ENCODE peak calls at places on chromosomes 4 and X, in seven cellular contexts. One of them, this sample, is unnamed.

GRCh38 chr4:140047017-140047640 is 106.9 kb downstream of the MAML3 start:
- DNase-seq in SK-N-SH: no peak
- DNase-seq in body of pancreas: no peak
- DNase-seq in prostate gland: peak; percentile 81
- DNase-seq in psoas muscle: peak; percentile 89
- DNase-seq in ovary: no peak
- DNase-seq in PC-9: peak; percentile 65
- DNase-seq in this sample: no peak

GRCh38 chr4:188110036-188110435 is 633 bp upstream of the TRIML2 start:
- DNase-seq in SK-N-SH: no peak
- DNase-seq in psoas muscle: no peak
- DNase-seq in prostate gland: no peak
- DNase-seq in ovary: no peak
- DNase-seq in PC-9: no peak
- DNase-seq in body of pancreas: no peak
- DNase-seq in this sample: no peak

GRCh38 chrX:109926743-109927662 is 75.9 kb upstream of the TMEM164 start:
- DNase-seq in body of pancreas: no peak
- DNase-seq in SK-N-SH: no peak
- DNase-seq in ovary: no peak
- DNase-seq in PC-9: no peak
- DNase-seq in psoas muscle: no peak
- DNase-seq in prostate gland: no peak
- DNase-seq in this sample: no peak

GRCh38 chr4:99945718-99946345 is 586 bp downstream of the DNAJB14 start:
- DNase-seq in body of pancreas: no peak
- DNase-seq in SK-N-SH: peak; percentile 68
- DNase-seq in PC-9: peak; percentile 25
- DNase-seq in ovary: no peak
- DNase-seq in psoas muscle: no peak
- DNase-seq in prostate gland: no peak
- DNase-seq in this sample: peak; percentile 25

GRCh38 chrX:119399772-119400101 is 601 bp downstream of the SLC25A43 start:
- DNase-seq in psoas muscle: peak; percentile 60
- DNase-seq in PC-9: no peak
- DNase-seq in prostate gland: no peak
- DNase-seq in body of pancreas: no peak
- DNase-seq in SK-N-SH: no peak
- DNase-seq in ovary: no peak
- DNase-seq in this sample: no peak

GRCh38 chr4:113828712-113829111 is 67.2 kb upstream of the CAMK2D start:
- DNase-seq in SK-N-SH: no peak
- DNase-seq in prostate gland: no peak
- DNase-seq in ovary: no peak
- DNase-seq in body of pancreas: no peak
- DNase-seq in psoas muscle: no peak
- DNase-seq in PC-9: no peak
- DNase-seq in this sample: no peak

GRCh38 chrX:41326431-41326830 is 7.5 kb upstream of the DDX3X start:
- DNase-seq in SK-N-SH: no peak
- DNase-seq in prostate gland: no peak
- DNase-seq in ovary: no peak
- DNase-seq in PC-9: no peak
- DNase-seq in psoas muscle: no peak
- DNase-seq in body of pancreas: no peak
- DNase-seq in this sample: no peak

GRCh38 chr4:78694457-78694787 is 81.7 kb upstream of the BMP2K start:
- DNase-seq in SK-N-SH: no peak
- DNase-seq in psoas muscle: no peak
- DNase-seq in ovary: no peak
- DNase-seq in prostate gland: no peak
- DNase-seq in body of pancreas: no peak
- DNase-seq in PC-9: no peak
- DNase-seq in this sample: no peak

DNA sequence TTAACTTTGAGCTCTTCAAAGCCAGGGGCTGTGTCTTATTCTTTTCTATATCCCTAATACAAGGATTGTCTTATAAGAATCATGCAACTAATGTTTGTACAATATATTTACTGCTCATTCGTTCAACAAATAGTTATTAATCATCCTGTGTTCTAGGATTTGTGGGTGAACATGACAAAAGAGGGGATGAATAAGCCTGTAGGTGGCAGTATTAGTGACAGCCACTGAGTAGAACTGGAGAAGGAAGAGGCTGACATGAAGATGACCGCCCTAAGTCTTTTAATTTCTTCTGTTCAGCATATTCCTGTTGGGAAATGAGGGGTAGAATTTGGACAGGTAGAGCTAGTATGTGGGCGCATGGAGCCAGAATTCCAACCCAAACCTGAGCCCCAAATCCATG is 11.9 kb upstream of the LINC00632 start:
- DNase-seq in PC-9: no peak
- DNase-seq in SK-N-SH: no peak
- DNase-seq in prostate gland: no peak
- DNase-seq in body of pancreas: no peak
- DNase-seq in psoas muscle: no peak
- DNase-seq in ovary: no peak
- DNase-seq in this sample: no peak
- TF ChIP-seq CTCF in PC-9: no peak
- TF ChIP-seq CTCF in SK-N-SH: peak; percentile 28
- TF ChIP-seq CTCF in prostate gland: no peak
- TF ChIP-seq CTCF in body of pancreas: no peak
- TF ChIP-seq CTCF in psoas muscle: no peak
- TF ChIP-seq CTCF in ovary: no peak
- TF ChIP-seq CTCF in this sample: peak; percentile 59

DNA sequence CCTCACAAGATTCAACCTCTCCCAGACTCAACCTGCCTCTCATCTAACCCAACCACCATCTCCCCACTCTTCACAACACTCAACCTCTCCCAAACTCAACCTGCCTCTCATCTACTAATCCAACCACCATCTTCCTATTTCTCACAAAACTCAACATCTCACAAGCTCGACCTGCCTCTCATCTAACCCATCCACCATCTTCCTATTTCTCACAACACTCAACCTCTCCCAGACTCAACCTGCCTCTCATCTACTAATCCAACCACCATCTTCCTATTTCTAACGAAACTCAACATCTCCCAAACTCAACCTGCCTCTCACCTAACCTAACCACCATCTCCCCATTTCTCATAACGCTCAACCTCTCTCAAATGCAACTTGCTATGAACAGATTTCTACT is 29.8 kb downstream of the FAT1 start:
- DNase-seq in body of pancreas: no peak
- DNase-seq in psoas muscle: no peak
- DNase-seq in prostate gland: no peak
- DNase-seq in SK-N-SH: no peak
- DNase-seq in ovary: no peak
- DNase-seq in PC-9: no peak
- DNase-seq in this sample: no peak
- H3K36me3 ChIP-seq in body of pancreas: no peaks in the 10 kb centered on the region
- H3K36me3 ChIP-seq in psoas muscle: no peaks in the 10 kb centered on the region
- H3K36me3 ChIP-seq in prostate gland: no peaks in the 10 kb centered on the region
- H3K36me3 ChIP-seq in SK-N-SH: peaks cover 12% of the 10 kb centered on the region
- H3K36me3 ChIP-seq in ovary: no peaks in the 10 kb centered on the region
- H3K36me3 ChIP-seq in PC-9: no peaks in the 10 kb centered on the region
- H3K36me3 ChIP-seq in this sample: no peaks in the 10 kb centered on the region

DNA sequence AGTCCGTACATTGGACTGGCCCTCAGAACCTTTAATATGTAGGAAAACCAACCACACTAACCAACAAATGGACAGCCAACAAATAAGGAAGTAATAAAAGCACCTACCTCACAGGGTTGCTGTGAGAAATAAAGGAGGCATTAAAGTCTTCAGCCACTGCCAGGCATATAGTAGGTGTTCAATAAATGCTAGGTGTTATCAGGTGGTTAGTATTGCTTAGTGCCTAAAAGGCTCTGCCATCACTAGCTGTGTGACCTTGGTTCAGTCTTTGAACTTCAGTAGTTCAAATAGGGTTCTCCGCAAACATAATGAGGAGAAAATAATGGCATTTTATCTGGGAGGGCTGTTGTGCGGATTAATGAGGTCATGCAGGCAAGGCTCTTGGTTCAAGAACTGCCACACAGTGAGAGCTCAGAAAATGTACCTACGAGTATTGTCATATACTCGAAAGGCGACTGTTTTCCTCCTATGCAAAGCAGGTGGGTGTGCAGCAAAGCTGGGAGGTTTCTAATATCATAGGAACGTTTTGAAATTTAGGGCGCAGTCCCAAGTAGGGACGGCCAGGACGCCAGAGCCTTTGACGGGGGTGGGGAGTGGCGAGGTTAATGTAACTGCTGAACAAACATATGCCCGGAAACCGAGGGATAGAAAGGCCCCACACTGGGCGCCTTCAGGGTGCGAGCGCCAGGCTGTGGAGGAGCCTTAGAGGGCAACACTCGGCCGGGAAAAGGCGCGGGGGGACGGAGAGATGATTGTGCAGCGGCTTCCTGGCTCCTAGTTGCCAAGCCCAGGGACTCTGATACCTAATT is 7.0 kb upstream of the GSX2 start:
- DNase-seq in prostate gland: no peak
- DNase-seq in SK-N-SH: no peak
- DNase-seq in PC-9: no peak
- DNase-seq in psoas muscle: no peak
- DNase-seq in ovary: no peak
- DNase-seq in body of pancreas: no peak
- DNase-seq in this sample: no peak
- H3K27me3 ChIP-seq in prostate gland: peaks cover 28% of the 10 kb centered on the region
- H3K27me3 ChIP-seq in SK-N-SH: peaks cover 18% of the 10 kb centered on the region
- H3K27me3 ChIP-seq in PC-9: no peaks in the 10 kb centered on the region
- H3K27me3 ChIP-seq in psoas muscle: no peaks in the 10 kb centered on the region
- H3K27me3 ChIP-seq in ovary: no peaks in the 10 kb centered on the region
- H3K27me3 ChIP-seq in body of pancreas: no peaks in the 10 kb centered on the region
- H3K27me3 ChIP-seq in this sample: peaks cover 17% of the 10 kb centered on the region

GRCh38 chr4:183863155-183863825 is 41.8 kb upstream of the STOX2 start:
- DNase-seq in PC-9: no peak
- DNase-seq in ovary: no peak
- DNase-seq in psoas muscle: no peak
- DNase-seq in prostate gland: no peak
- DNase-seq in SK-N-SH: no peak
- DNase-seq in body of pancreas: no peak
- DNase-seq in this sample: no peak
- TF ChIP-seq CTCF in PC-9: no peak
- TF ChIP-seq CTCF in ovary: no peak
- TF ChIP-seq CTCF in psoas muscle: no peak
- TF ChIP-seq CTCF in prostate gland: no peak
- TF ChIP-seq CTCF in SK-N-SH: no peak
- TF ChIP-seq CTCF in body of pancreas: no peak
- TF ChIP-seq CTCF in this sample: no peak

DNA sequence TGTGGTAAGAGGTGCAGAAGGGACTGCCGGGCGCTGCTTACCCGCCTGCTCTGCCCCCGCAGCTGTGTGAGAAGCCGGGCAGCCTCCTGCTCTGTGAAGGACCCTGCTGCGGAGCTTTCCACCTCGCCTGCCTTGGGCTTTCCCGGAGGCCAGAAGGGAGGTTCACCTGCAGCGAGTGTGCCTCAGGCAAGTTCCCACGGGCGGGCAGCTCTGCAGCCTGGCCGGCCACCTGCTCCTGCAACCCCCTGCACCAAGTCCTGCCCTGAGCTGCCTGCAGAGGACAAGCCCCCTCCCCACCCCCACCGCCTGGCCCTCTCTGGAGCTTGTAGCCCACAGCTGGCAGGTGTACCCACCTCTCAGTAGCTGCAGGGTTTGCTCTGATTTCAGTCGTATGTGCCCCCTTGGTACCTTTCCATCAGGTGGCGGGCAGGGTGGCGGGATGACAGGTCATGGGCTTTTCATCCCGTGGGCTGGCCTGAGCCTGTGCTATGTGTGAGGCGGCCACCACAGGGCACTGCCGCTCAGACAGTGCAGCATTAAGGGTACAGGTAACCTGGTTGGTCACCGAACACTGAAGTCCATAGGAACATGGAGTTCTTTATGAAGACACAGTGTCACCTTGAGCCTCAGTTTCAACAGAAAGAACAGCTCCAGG is 56.6 kb downstream of the NELFA start:
- DNase-seq in psoas muscle: no peak
- DNase-seq in SK-N-SH: no peak
- DNase-seq in body of pancreas: no peak
- DNase-seq in PC-9: no peak
- DNase-seq in ovary: no peak
- DNase-seq in prostate gland: no peak
- DNase-seq in this sample: no peak
- H3K36me3 ChIP-seq in psoas muscle: no peaks in the 10 kb centered on the region
- H3K36me3 ChIP-seq in SK-N-SH: peaks cover 35% of the 10 kb centered on the region
- H3K36me3 ChIP-seq in body of pancreas: peaks cover 2% of the 10 kb centered on the region
- H3K36me3 ChIP-seq in PC-9: no peaks in the 10 kb centered on the region
- H3K36me3 ChIP-seq in ovary: no peaks in the 10 kb centered on the region
- H3K36me3 ChIP-seq in prostate gland: peaks cover 3% of the 10 kb centered on the region
- H3K36me3 ChIP-seq in this sample: peaks cover 68% of the 10 kb centered on the region

GRCh38 chrX:132367984-132368383 is 120.9 kb downstream of the MBNL3 start:
- DNase-seq in body of pancreas: no peak
- DNase-seq in ovary: no peak
- DNase-seq in prostate gland: no peak
- DNase-seq in psoas muscle: no peak
- DNase-seq in SK-N-SH: no peak
- DNase-seq in PC-9: peak; percentile 11
- DNase-seq in this sample: no peak
- H3K27me3 ChIP-seq in body of pancreas: no peaks in the 10 kb centered on the region
- H3K27me3 ChIP-seq in ovary: no peaks in the 10 kb centered on the region
- H3K27me3 ChIP-seq in prostate gland: no peaks in the 10 kb centered on the region
- H3K27me3 ChIP-seq in psoas muscle: no peaks in the 10 kb centered on the region
- H3K27me3 ChIP-seq in SK-N-SH: no peaks in the 10 kb centered on the region
- H3K27me3 ChIP-seq in PC-9: no peaks in the 10 kb centered on the region
- H3K27me3 ChIP-seq in this sample: no peaks in the 10 kb centered on the region

GRCh38 chr4:115042496-115042895 is 70.9 kb downstream of the NDST4 start:
- DNase-seq in body of pancreas: no peak
- DNase-seq in PC-9: no peak
- DNase-seq in psoas muscle: no peak
- DNase-seq in prostate gland: no peak
- DNase-seq in ovary: no peak
- DNase-seq in SK-N-SH: peak; percentile 0
- DNase-seq in this sample: peak; percentile 4
- TF ChIP-seq CTCF in body of pancreas: no peak
- TF ChIP-seq CTCF in PC-9: no peak
- TF ChIP-seq CTCF in psoas muscle: no peak
- TF ChIP-seq CTCF in prostate gland: no peak
- TF ChIP-seq CTCF in ovary: no peak
- TF ChIP-seq CTCF in SK-N-SH: peak; percentile 57
- TF ChIP-seq CTCF in this sample: peak; percentile 39

GRCh38 chr4:121693450-121693849 is 3.3 kb downstream of the ANXA5 start:
- DNase-seq in prostate gland: no peak
- DNase-seq in psoas muscle: no peak
- DNase-seq in ovary: no peak
- DNase-seq in body of pancreas: no peak
- DNase-seq in SK-N-SH: no peak
- DNase-seq in PC-9: no peak
- DNase-seq in this sample: no peak
- H3K36me3 ChIP-seq in prostate gland: no peaks in the 10 kb centered on the region
- H3K36me3 ChIP-seq in psoas muscle: no peaks in the 10 kb centered on the region
- H3K36me3 ChIP-seq in ovary: no peaks in the 10 kb centered on the region
- H3K36me3 ChIP-seq in body of pancreas: no peaks in the 10 kb centered on the region
- H3K36me3 ChIP-seq in SK-N-SH: peaks cover 40% of the 10 kb centered on the region
- H3K36me3 ChIP-seq in PC-9: peaks cover 27% of the 10 kb centered on the region
- H3K36me3 ChIP-seq in this sample: no peaks in the 10 kb centered on the region

GRCh38 chrX:115399306-115399705 is 109.8 kb downstream of the LUZP4 start:
- DNase-seq in ovary: no peak
- DNase-seq in body of pancreas: no peak
- DNase-seq in prostate gland: no peak
- DNase-seq in SK-N-SH: no peak
- DNase-seq in psoas muscle: no peak
- DNase-seq in PC-9: no peak
- DNase-seq in this sample: no peak
- H3K27me3 ChIP-seq in ovary: no peaks in the 10 kb centered on the region
- H3K27me3 ChIP-seq in body of pancreas: no peaks in the 10 kb centered on the region
- H3K27me3 ChIP-seq in prostate gland: no peaks in the 10 kb centered on the region
- H3K27me3 ChIP-seq in SK-N-SH: no peaks in the 10 kb centered on the region
- H3K27me3 ChIP-seq in psoas muscle: no peaks in the 10 kb centered on the region
- H3K27me3 ChIP-seq in PC-9: no peaks in the 10 kb centered on the region
- H3K27me3 ChIP-seq in this sample: no peaks in the 10 kb centered on the region